ENCODE peak calls at places on chromosomes 7 and 10, in five cellular contexts. Q, N, U, D and M are unnamed samples.

GRCh38 chr10:66190413-66190812 is 735.4 kb upstream of the LRRTM3 start:
- DNase-seq in Q (no peak), N (no peak), U (no peak), D (no peak), M (no peak)

GRCh38 chr10:59993931-59994330 is 87.6 kb upstream of the CCDC6 start:
- DNase-seq in Q (no peak), N (peak), U (no peak), D (no peak), M (no peak)

GRCh38 chr10:97766106-97766810 is 5.5 kb downstream of the SFRP5 start:
- DNase-seq in Q (no peak), N (peak), U (no peak), D (no peak), M (no peak)

GRCh38 chr10:84511709-84512108 is 183.3 kb downstream of the CCSER2 start:
- DNase-seq in Q (no peak), N (no peak), U (no peak), D (no peak), M (no peak)

GRCh38 chr10:21334891-21335696 is 190.4 kb downstream of the SKIDA1 start:
- DNase-seq in Q (no peak), N (peak), U (no peak), D (peak), M (no peak)

GRCh38 chr10:11178606-11179221 is 161.0 kb downstream of the CELF2 start:
- DNase-seq in Q (no peak), N (no peak), U (peak), D (no peak), M (no peak)

GRCh38 chr10:14555806-14556205 is 218.9 kb downstream of the FAM107B start:
- DNase-seq in Q (no peak), N (no peak), U (no peak), D (no peak), M (no peak)

GRCh38 chr7:37067961-37068536 is 343.8 kb upstream of the AOAH start:
- DNase-seq in Q (peak), N (no peak), U (no peak), D (no peak), M (peak)

GRCh38 chr7:139153832-139154231 is 44.3 kb upstream of the ZC3HAV1 start:
- DNase-seq in Q (no peak), N (peak), U (no peak), D (no peak), M (no peak)

GRCh38 chr7:1707756-1708611 is 37.9 kb downstream of the ELFN1 start:
- DNase-seq in Q (no peak), N (no peak), U (no peak), D (no peak), M (no peak)

GRCh38 chr7:128444242-128444641 is 11.4 kb upstream of the HILPDA start:
- DNase-seq in Q (no peak), N (no peak), U (peak), D (no peak), M (peak)

GRCh38 chr10:129332476-129332875 is 134.6 kb upstream of the MGMT start:
- DNase-seq in Q (peak), N (no peak), U (peak), D (no peak), M (no peak)

GRCh38 chr10:86868353-86868752 is 89.1 kb downstream of the MMRN2 start:
- DNase-seq in Q (peak), N (peak), U (no peak), D (no peak), M (no peak)

GRCh38 chr7:23261843-23262452 is 15.4 kb downstream of the GPNMB start:
- DNase-seq in Q (peak), N (peak), U (peak), D (peak), M (peak)

GRCh38 chr7:131255242-131255641 is 72.4 kb upstream of the MKLN1 start:
- DNase-seq in Q (no peak), N (no peak), U (no peak), D (no peak), M (no peak)

GRCh38 chr7:36637417-36637816 is 86.9 kb downstream of the AOAH start:
- DNase-seq in Q (no peak), N (no peak), U (no peak), D (no peak), M (no peak)

GRCh38 chr7:83655951-83656556 is 7.1 kb upstream of the SEMA3E start:
- DNase-seq in Q (peak), N (peak), U (no peak), D (peak), M (no peak)

GRCh38 chr7:102077081-102077480 is 209.6 kb upstream of the SH2B2 start:
- DNase-seq in Q (no peak), N (no peak), U (no peak), D (no peak), M (no peak)

GRCh38 chr10:1417574-1417973 is 319.8 kb downstream of the ADARB2 start:
- DNase-seq in Q (no peak), N (no peak), U (no peak), D (no peak), M (no peak)

GRCh38 chr10:110803239-110803593 is 68.5 kb upstream of the PDCD4 start:
- DNase-seq in Q (no peak), N (no peak), U (peak), D (no peak), M (no peak)

GRCh38 chr10:95308389-95309302 is 17.8 kb upstream of the PDLIM1 start:
- DNase-seq in Q (peak), N (peak), U (no peak), D (peak), M (no peak)

GRCh38 chr10:121063744-121064143 is 212.6 kb downstream of the WDR11 start:
- DNase-seq in Q (no peak), N (no peak), U (no peak), D (no peak), M (no peak)

GRCh38 chr7:159092701-159093121 is 52.0 kb downstream of the VIPR2 start:
- DNase-seq in Q (no peak), N (no peak), U (no peak), D (no peak), M (no peak)

GRCh38 chr7:147240468-147240867 is 1123.9 kb downstream of the CNTNAP2 start:
- DNase-seq in Q (no peak), N (no peak), U (no peak), D (no peak), M (no peak)

GRCh38 chr10:46048152-46048551 is 2.1 kb upstream of the MSMB start:
- DNase-seq in Q (no peak), N (no peak), U (no peak), D (no peak), M (no peak)

GRCh38 chr10:63866075-63866746 is 345.0 kb downstream of the REEP3 start:
- DNase-seq in Q (peak), N (peak), U (peak), D (peak), M (no peak)

GRCh38 chr10:124146491-124146890 is 53.1 kb upstream of the CHST15 start:
- DNase-seq in Q (no peak), N (no peak), U (no peak), D (no peak), M (no peak)

GRCh38 chr10:398954-399353 is 263.7 kb downstream of the ZMYND11 start:
- DNase-seq in Q (no peak), N (no peak), U (no peak), D (no peak), M (no peak)

GRCh38 chr10:105063796-105064195 is 422.7 kb downstream of the SORCS3 start:
- DNase-seq in Q (peak), N (no peak), U (peak), D (no peak), M (no peak)

GRCh38 chr7:139799586-139799985 is 21.8 kb upstream of the HIPK2 start:
- DNase-seq in Q (no peak), N (no peak), U (no peak), D (no peak), M (no peak)

GRCh38 chr10:91194497-91195179 is 25.8 kb upstream of the PCGF5 start:
- DNase-seq in Q (no peak), N (peak), U (no peak), D (peak), M (no peak)

GRCh38 chr7:315516-316265 is 25.7 kb downstream of the FOXL3 start:
- DNase-seq in Q (no peak), N (no peak), U (no peak), D (no peak), M (no peak)

GRCh38 chr7:55504093-55504859 is 68.0 kb downstream of the VOPP1 start:
- DNase-seq in Q (no peak), N (peak), U (no peak), D (no peak), M (peak)